ENCODE peak calls at places on chromosomes 13 and 19, in ten cellular contexts. D is activated CD4-positive, alpha-beta T cell treated with anti-CD3 and anti-CD28 coated beads for 36 hours; A is CD4-positive, CD25-positive, alpha-beta regulatory T cell; J is heart right ventricle; W is PC-3; P is SK-N-SH treated with all-trans-retinoic acid at 6 μM for 48 hours; M is aorta; B is memory B cell; H is Right ventricle myocardium inferior; I is T-cell. U is an unnamed sample.
A peak's percentile ranks its signal among the peaks of the same experiment; 100 is the strongest.

GRCh38 chr19:1113278-1113985 is 9.6 kb downstream of the GPX4 start:
- ATAC-seq in H (peak; percentile 94), A (peak; percentile 69), D (peak; percentile 89), J (peak; percentile 93), I (peak; percentile 84), P (peak; percentile 84), B (peak; percentile 94), W (peak; percentile 72), M (peak; percentile 93), U (peak; percentile 92)

GRCh38 chr19:40165362-40165937 is 25.8 kb upstream of the MAP3K10 start:
- ATAC-seq in H (peak; percentile 28), I (peak; percentile 84), B (peak; percentile 25), A (no peak), D (peak; percentile 90), M (no peak), J (peak; percentile 57), P (peak; percentile 89), W (no peak), U (no peak)

GRCh38 chr13:26604784-26605183 is 47.3 kb downstream of the WASF3 start:
- ATAC-seq in J (no peak), D (no peak), P (no peak), A (no peak), B (no peak), M (peak; percentile 75), I (no peak), W (no peak), H (peak; percentile 94), U (peak; percentile 89)

GRCh38 chr13:31198524-31198923 is 1.3 kb upstream of the B3GLCT start:
- ATAC-seq in A (no peak), D (no peak), M (no peak), B (no peak), W (no peak), H (no peak), P (no peak), J (no peak), I (no peak), U (no peak)

GRCh38 chr13:38980628-38981078 is 10.0 kb downstream of the STOML3 start:
- ATAC-seq in W (no peak), B (no peak), P (no peak), D (no peak), H (no peak), I (no peak), A (no peak), J (no peak), M (no peak), U (no peak)

GRCh38 chr19:13150187-13150918 is at the start of the genes IER2 and STX10:
- ATAC-seq in P (peak; percentile 66), M (peak; percentile 85), D (peak; percentile 52), H (peak; percentile 76), W (peak; percentile 41), J (peak; percentile 76), A (peak; percentile 65), B (peak; percentile 59), I (peak; percentile 58), U (peak; percentile 71)

GRCh38 chr13:30698488-30699005 is 36.8 kb upstream of the ALOX5AP start:
- ATAC-seq in J (no peak), I (no peak), A (no peak), B (no peak), P (peak; percentile 55), D (no peak), M (no peak), W (no peak), H (no peak), U (no peak)

GRCh38 chr13:73499685-73500084 is 440.9 kb downstream of the KLF5 start:
- ATAC-seq in P (no peak), D (no peak), W (no peak), A (no peak), M (no peak), J (no peak), B (no peak), H (no peak), I (no peak), U (no peak)

GRCh38 chr19:54029930-54030490 is 33.7 kb downstream of the VSTM1 start:
- ATAC-seq in B (no peak), J (peak; percentile 49), D (no peak), I (no peak), W (peak; percentile 79), A (no peak), M (peak; percentile 52), H (no peak), P (peak; percentile 84), U (no peak)

GRCh38 chr19:49567722-49568454 is 12.5 kb downstream of the NOSIP start:
- ATAC-seq in W (no peak), A (peak; percentile 47), D (peak; percentile 42), I (peak; percentile 77), H (no peak), P (no peak), B (peak; percentile 80), J (no peak), M (no peak), U (no peak)

GRCh38 chr19:28694812-28695211 is 518.1 kb downstream of the UQCRFS1 start:
- ATAC-seq in B (no peak), I (no peak), D (no peak), W (no peak), A (no peak), H (no peak), J (no peak), M (no peak), P (no peak), U (no peak)

GRCh38 chr13:98301721-98302120 is 124.7 kb upstream of the RNF113B start:
- ATAC-seq in J (no peak), M (no peak), B (no peak), H (no peak), P (no peak), D (no peak), W (peak; percentile 77), I (no peak), A (no peak), U (no peak)

U was measured in gastroesophageal sphincter.